ENCODE peak calls at places on chromosome 10, in ten cellular contexts. One of them, this sample, is unnamed.

GRCh38 chr10:121696854-121697253 is 98.6 kb upstream of the FGFR2 start:
- DNase-seq in CD8-positive, alpha-beta T cell: no peak
- DNase-seq in bronchial epithelial cell: peak
- DNase-seq in transverse colon: peak
- DNase-seq in coronary artery: no peak
- DNase-seq in fibroblast of the aortic adventitia: no peak
- DNase-seq in fibroblast of lung: no peak
- DNase-seq in CD4-positive, alpha-beta memory T cell: no peak
- DNase-seq in AG10803: no peak
- DNase-seq in epithelial cell of esophagus: peak
- DNase-seq in this sample: no peak

GRCh38 chr10:125016611-125017202 is 74.8 kb downstream of the ZRANB1 start:
- DNase-seq in CD8-positive, alpha-beta T cell: no peak
- DNase-seq in AG10803: no peak
- DNase-seq in transverse colon: no peak
- DNase-seq in fibroblast of lung: no peak
- DNase-seq in coronary artery: no peak
- DNase-seq in bronchial epithelial cell: no peak
- DNase-seq in epithelial cell of esophagus: no peak
- DNase-seq in CD4-positive, alpha-beta memory T cell: no peak
- DNase-seq in fibroblast of the aortic adventitia: peak
- DNase-seq in this sample: peak

GRCh38 chr10:132273304-132273944 is 34.3 kb downstream of the STK32C start:
- DNase-seq in fibroblast of lung: no peak
- DNase-seq in coronary artery: no peak
- DNase-seq in epithelial cell of esophagus: no peak
- DNase-seq in CD8-positive, alpha-beta T cell: no peak
- DNase-seq in CD4-positive, alpha-beta memory T cell: no peak
- DNase-seq in transverse colon: no peak
- DNase-seq in AG10803: no peak
- DNase-seq in bronchial epithelial cell: no peak
- DNase-seq in fibroblast of the aortic adventitia: no peak
- DNase-seq in this sample: no peak

GRCh38 chr10:86642021-86642420 is 12.3 kb upstream of the OPN4 start:
- DNase-seq in coronary artery: no peak
- DNase-seq in transverse colon: no peak
- DNase-seq in bronchial epithelial cell: no peak
- DNase-seq in fibroblast of the aortic adventitia: no peak
- DNase-seq in CD4-positive, alpha-beta memory T cell: no peak
- DNase-seq in epithelial cell of esophagus: no peak
- DNase-seq in AG10803: no peak
- DNase-seq in CD8-positive, alpha-beta T cell: no peak
- DNase-seq in fibroblast of lung: no peak
- DNase-seq in this sample: no peak

GRCh38 chr10:80442879-80443278 is 11.2 kb upstream of the TSPAN14 start:
- DNase-seq in fibroblast of the aortic adventitia: no peak
- DNase-seq in coronary artery: no peak
- DNase-seq in bronchial epithelial cell: no peak
- DNase-seq in transverse colon: no peak
- DNase-seq in CD8-positive, alpha-beta T cell: no peak
- DNase-seq in AG10803: no peak
- DNase-seq in epithelial cell of esophagus: no peak
- DNase-seq in CD4-positive, alpha-beta memory T cell: no peak
- DNase-seq in fibroblast of lung: no peak
- DNase-seq in this sample: no peak

GRCh38 chr10:46541017-46541661 is 15.3 kb downstream of the GPRIN2 start:
- DNase-seq in CD4-positive, alpha-beta memory T cell: peak
- DNase-seq in fibroblast of the aortic adventitia: no peak
- DNase-seq in coronary artery: no peak
- DNase-seq in bronchial epithelial cell: no peak
- DNase-seq in fibroblast of lung: peak
- DNase-seq in epithelial cell of esophagus: no peak
- DNase-seq in CD8-positive, alpha-beta T cell: no peak
- DNase-seq in AG10803: peak
- DNase-seq in transverse colon: peak
- DNase-seq in this sample: no peak

GRCh38 chr10:77746313-77746712 is 108.7 kb upstream of the KCNMA1 start:
- DNase-seq in fibroblast of lung: peak
- DNase-seq in CD8-positive, alpha-beta T cell: no peak
- DNase-seq in coronary artery: no peak
- DNase-seq in epithelial cell of esophagus: peak
- DNase-seq in CD4-positive, alpha-beta memory T cell: no peak
- DNase-seq in bronchial epithelial cell: peak
- DNase-seq in transverse colon: no peak
- DNase-seq in fibroblast of the aortic adventitia: peak
- DNase-seq in AG10803: peak
- DNase-seq in this sample: peak

GRCh38 chr10:16258476-16259040 is 178.3 kb upstream of the PTER start:
- DNase-seq in AG10803: no peak
- DNase-seq in bronchial epithelial cell: no peak
- DNase-seq in CD8-positive, alpha-beta T cell: no peak
- DNase-seq in CD4-positive, alpha-beta memory T cell: no peak
- DNase-seq in fibroblast of the aortic adventitia: no peak
- DNase-seq in transverse colon: no peak
- DNase-seq in epithelial cell of esophagus: no peak
- DNase-seq in fibroblast of lung: no peak
- DNase-seq in coronary artery: no peak
- DNase-seq in this sample: no peak

DNA sequence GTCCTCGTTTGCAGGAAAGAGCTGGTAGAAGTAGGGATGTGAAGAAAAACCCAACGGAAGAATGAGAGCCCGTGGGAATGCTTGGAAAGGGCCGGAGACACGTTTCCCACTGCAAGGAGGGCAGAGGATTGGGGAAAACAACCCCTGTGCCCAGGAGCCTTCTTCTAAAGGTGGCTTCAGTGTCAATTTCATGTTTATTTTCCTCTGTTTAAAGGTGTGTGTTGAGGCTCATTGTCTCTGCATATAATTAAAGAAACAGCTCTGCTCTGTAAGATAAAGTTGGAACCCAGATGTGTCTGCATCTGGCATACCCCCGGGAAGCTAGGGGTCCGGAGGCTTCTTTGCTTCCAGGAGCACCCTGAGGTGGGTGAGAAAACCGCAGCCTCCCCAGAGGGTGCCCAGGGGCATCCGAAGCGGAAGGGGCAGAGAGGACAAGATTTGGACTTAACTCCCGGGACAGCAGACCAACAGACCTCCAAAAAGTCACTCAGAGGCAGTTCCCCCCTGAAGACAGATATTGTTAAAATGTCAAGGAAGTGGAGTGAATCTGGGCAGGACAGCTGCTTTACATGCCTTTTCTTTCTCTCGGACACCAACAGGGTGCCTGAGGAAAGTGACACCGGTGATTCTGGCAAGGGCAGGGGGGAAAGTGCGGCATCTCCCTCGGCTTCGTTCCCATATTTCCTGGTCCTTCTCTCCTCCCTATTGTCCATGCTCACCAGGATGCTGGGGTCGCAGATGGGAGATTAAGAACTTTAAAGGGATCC is 8.6 kb upstream of the GATA3 start:
- DNase-seq in epithelial cell of esophagus: no peak
- DNase-seq in CD4-positive, alpha-beta memory T cell: no peak
- DNase-seq in AG10803: no peak
- DNase-seq in transverse colon: no peak
- DNase-seq in coronary artery: no peak
- DNase-seq in bronchial epithelial cell: no peak
- DNase-seq in fibroblast of the aortic adventitia: no peak
- DNase-seq in CD8-positive, alpha-beta T cell: no peak
- DNase-seq in fibroblast of lung: no peak
- DNase-seq in this sample: no peak
- H3K4me3 ChIP-seq in epithelial cell of esophagus: no peak
- H3K4me3 ChIP-seq in CD4-positive, alpha-beta memory T cell: no peak
- H3K4me3 ChIP-seq in AG10803: no peak
- H3K4me3 ChIP-seq in transverse colon: no peak
- H3K4me3 ChIP-seq in coronary artery: no peak
- H3K4me3 ChIP-seq in bronchial epithelial cell: no peak
- H3K4me3 ChIP-seq in fibroblast of the aortic adventitia: no peak
- H3K4me3 ChIP-seq in CD8-positive, alpha-beta T cell: no peak
- H3K4me3 ChIP-seq in fibroblast of lung: no peak
- H3K4me3 ChIP-seq in this sample: no peak

GRCh38 chr10:79316671-79317431 is 30.4 kb upstream of the PPIF start:
- DNase-seq in fibroblast of the aortic adventitia: no peak
- DNase-seq in AG10803: peak
- DNase-seq in bronchial epithelial cell: no peak
- DNase-seq in coronary artery: no peak
- DNase-seq in CD4-positive, alpha-beta memory T cell: no peak
- DNase-seq in fibroblast of lung: peak
- DNase-seq in transverse colon: no peak
- DNase-seq in CD8-positive, alpha-beta T cell: no peak
- DNase-seq in epithelial cell of esophagus: no peak
- DNase-seq in this sample: no peak
- H3K4me3 ChIP-seq in fibroblast of the aortic adventitia: no peak
- H3K4me3 ChIP-seq in AG10803: no peak
- H3K4me3 ChIP-seq in bronchial epithelial cell: no peak
- H3K4me3 ChIP-seq in coronary artery: no peak
- H3K4me3 ChIP-seq in CD4-positive, alpha-beta memory T cell: peak
- H3K4me3 ChIP-seq in fibroblast of lung: no peak
- H3K4me3 ChIP-seq in transverse colon: no peak
- H3K4me3 ChIP-seq in CD8-positive, alpha-beta T cell: peak
- H3K4me3 ChIP-seq in epithelial cell of esophagus: no peak
- H3K4me3 ChIP-seq in this sample: no peak

GRCh38 chr10:13787015-13787421 is 200.3 kb downstream of the PRPF18 start:
- DNase-seq in fibroblast of the aortic adventitia: no peak
- DNase-seq in bronchial epithelial cell: peak
- DNase-seq in CD4-positive, alpha-beta memory T cell: peak
- DNase-seq in CD8-positive, alpha-beta T cell: peak
- DNase-seq in transverse colon: peak
- DNase-seq in fibroblast of lung: peak
- DNase-seq in epithelial cell of esophagus: peak
- DNase-seq in coronary artery: no peak
- DNase-seq in AG10803: no peak
- DNase-seq in this sample: no peak
- H3K4me3 ChIP-seq in fibroblast of the aortic adventitia: no peak
- H3K4me3 ChIP-seq in bronchial epithelial cell: no peak
- H3K4me3 ChIP-seq in CD4-positive, alpha-beta memory T cell: peak
- H3K4me3 ChIP-seq in CD8-positive, alpha-beta T cell: peak
- H3K4me3 ChIP-seq in transverse colon: no peak
- H3K4me3 ChIP-seq in fibroblast of lung: no peak
- H3K4me3 ChIP-seq in epithelial cell of esophagus: no peak
- H3K4me3 ChIP-seq in coronary artery: no peak
- H3K4me3 ChIP-seq in AG10803: no peak
- H3K4me3 ChIP-seq in this sample: no peak

GRCh38 chr10:102779680-102780079 is 35.9 kb downstream of the WBP1L start:
- DNase-seq in transverse colon: no peak
- DNase-seq in fibroblast of the aortic adventitia: no peak
- DNase-seq in epithelial cell of esophagus: peak
- DNase-seq in CD4-positive, alpha-beta memory T cell: no peak
- DNase-seq in bronchial epithelial cell: peak
- DNase-seq in AG10803: no peak
- DNase-seq in CD8-positive, alpha-beta T cell: no peak
- DNase-seq in coronary artery: no peak
- DNase-seq in fibroblast of lung: peak
- DNase-seq in this sample: no peak

GRCh38 chr10:102778781-102779180 is 35.0 kb downstream of the WBP1L start:
- DNase-seq in CD4-positive, alpha-beta memory T cell: no peak
- DNase-seq in epithelial cell of esophagus: peak
- DNase-seq in fibroblast of the aortic adventitia: no peak
- DNase-seq in bronchial epithelial cell: peak
- DNase-seq in CD8-positive, alpha-beta T cell: no peak
- DNase-seq in coronary artery: no peak
- DNase-seq in AG10803: no peak
- DNase-seq in fibroblast of lung: no peak
- DNase-seq in transverse colon: no peak
- DNase-seq in this sample: no peak

GRCh38 chr10:102781921-102782542 is 38.3 kb downstream of the WBP1L start:
- DNase-seq in epithelial cell of esophagus: peak
- DNase-seq in AG10803: peak
- DNase-seq in fibroblast of the aortic adventitia: peak
- DNase-seq in CD8-positive, alpha-beta T cell: no peak
- DNase-seq in coronary artery: no peak
- DNase-seq in fibroblast of lung: peak
- DNase-seq in bronchial epithelial cell: peak
- DNase-seq in CD4-positive, alpha-beta memory T cell: no peak
- DNase-seq in transverse colon: no peak
- DNase-seq in this sample: no peak

GRCh38 chr10:102781089-102781920 is 37.6 kb downstream of the WBP1L start:
- DNase-seq in CD8-positive, alpha-beta T cell: no peak
- DNase-seq in fibroblast of the aortic adventitia: peak
- DNase-seq in coronary artery: no peak
- DNase-seq in transverse colon: no peak
- DNase-seq in fibroblast of lung: no peak
- DNase-seq in CD4-positive, alpha-beta memory T cell: no peak
- DNase-seq in AG10803: no peak
- DNase-seq in bronchial epithelial cell: no peak
- DNase-seq in epithelial cell of esophagus: no peak
- DNase-seq in this sample: no peak

DNA sequence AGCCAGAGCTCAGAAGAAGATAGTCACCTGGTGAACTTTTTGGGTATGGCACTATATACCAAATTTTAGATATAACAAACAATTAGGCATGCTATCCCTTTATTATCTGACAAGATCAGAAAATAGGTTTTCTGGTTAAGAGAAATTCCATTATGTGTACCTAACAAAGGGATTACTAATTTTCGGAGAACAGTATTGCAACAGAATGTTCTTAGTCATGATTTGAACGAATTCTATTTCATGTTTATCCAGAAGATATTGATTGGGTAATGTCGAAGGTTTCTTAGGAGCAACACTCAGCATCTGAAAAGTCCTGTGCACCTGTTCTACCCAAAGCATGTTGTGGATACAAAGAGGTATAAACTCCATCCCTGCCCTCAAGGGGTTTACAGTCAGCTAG is 36.5 kb downstream of the WBP1L start:
- DNase-seq in fibroblast of the aortic adventitia: peak
- DNase-seq in bronchial epithelial cell: peak
- DNase-seq in CD8-positive, alpha-beta T cell: no peak
- DNase-seq in fibroblast of lung: peak
- DNase-seq in coronary artery: no peak
- DNase-seq in epithelial cell of esophagus: peak
- DNase-seq in AG10803: peak
- DNase-seq in transverse colon: no peak
- DNase-seq in CD4-positive, alpha-beta memory T cell: no peak
- DNase-seq in this sample: no peak
- H3K4me3 ChIP-seq in fibroblast of the aortic adventitia: no peak
- H3K4me3 ChIP-seq in bronchial epithelial cell: no peak
- H3K4me3 ChIP-seq in CD8-positive, alpha-beta T cell: no peak
- H3K4me3 ChIP-seq in fibroblast of lung: no peak
- H3K4me3 ChIP-seq in coronary artery: peak
- H3K4me3 ChIP-seq in epithelial cell of esophagus: no peak
- H3K4me3 ChIP-seq in AG10803: no peak
- H3K4me3 ChIP-seq in transverse colon: no peak
- H3K4me3 ChIP-seq in CD4-positive, alpha-beta memory T cell: no peak
- H3K4me3 ChIP-seq in this sample: no peak

GRCh38 chr10:70457759-70458305 is 16.4 kb upstream of the NODAL start:
- DNase-seq in bronchial epithelial cell: no peak
- DNase-seq in epithelial cell of esophagus: no peak
- DNase-seq in AG10803: no peak
- DNase-seq in CD4-positive, alpha-beta memory T cell: no peak
- DNase-seq in CD8-positive, alpha-beta T cell: no peak
- DNase-seq in fibroblast of lung: no peak
- DNase-seq in fibroblast of the aortic adventitia: no peak
- DNase-seq in coronary artery: no peak
- DNase-seq in transverse colon: no peak
- DNase-seq in this sample: no peak
- H3K4me3 ChIP-seq in bronchial epithelial cell: no peak
- H3K4me3 ChIP-seq in epithelial cell of esophagus: no peak
- H3K4me3 ChIP-seq in AG10803: no peak
- H3K4me3 ChIP-seq in CD4-positive, alpha-beta memory T cell: no peak
- H3K4me3 ChIP-seq in CD8-positive, alpha-beta T cell: no peak
- H3K4me3 ChIP-seq in fibroblast of lung: no peak
- H3K4me3 ChIP-seq in fibroblast of the aortic adventitia: no peak
- H3K4me3 ChIP-seq in coronary artery: peak
- H3K4me3 ChIP-seq in transverse colon: peak
- H3K4me3 ChIP-seq in this sample: no peak

GRCh38 chr10:3192856-3193635 is 20.5 kb upstream of the PITRM1 start:
- DNase-seq in transverse colon: peak
- DNase-seq in epithelial cell of esophagus: peak
- DNase-seq in coronary artery: no peak
- DNase-seq in fibroblast of the aortic adventitia: peak
- DNase-seq in bronchial epithelial cell: peak
- DNase-seq in CD8-positive, alpha-beta T cell: peak
- DNase-seq in AG10803: peak
- DNase-seq in fibroblast of lung: peak
- DNase-seq in CD4-positive, alpha-beta memory T cell: no peak
- DNase-seq in this sample: no peak
- H3K4me3 ChIP-seq in transverse colon: peak
- H3K4me3 ChIP-seq in epithelial cell of esophagus: peak
- H3K4me3 ChIP-seq in coronary artery: peak
- H3K4me3 ChIP-seq in fibroblast of the aortic adventitia: peak
- H3K4me3 ChIP-seq in bronchial epithelial cell: peak
- H3K4me3 ChIP-seq in CD8-positive, alpha-beta T cell: no peak
- H3K4me3 ChIP-seq in AG10803: peak
- H3K4me3 ChIP-seq in fibroblast of lung: peak
- H3K4me3 ChIP-seq in CD4-positive, alpha-beta memory T cell: no peak
- H3K4me3 ChIP-seq in this sample: no peak